ENCODE peak calls at places on chromosomes 13 and 19, in five cellular contexts. H is skeletal muscle cell, O is HT-29, R is hippocampal formation, L is right lobe of liver. X is an unnamed sample.

GRCh38 chr13:40181203-40181845 is 485.1 kb downstream of the FOXO1 start:
- DNase-seq in H (peak), O (peak), R (no peak), L (no peak), X (no peak)

GRCh38 chr19:11164879-11165406 is 9.4 kb upstream of the SPC24 start:
- DNase-seq in H (peak), O (no peak), R (peak), L (peak), X (peak)

GRCh38 chr13:43273362-43273761 is 250.0 kb downstream of the DNAJC15 start:
- DNase-seq in H (peak), O (no peak), R (no peak), L (no peak), X (no peak)

GRCh38 chr13:73879346-73880020 is 254.7 kb downstream of the KLF12 start:
- DNase-seq in H (no peak), O (no peak), R (no peak), L (no peak), X (no peak)

GRCh38 chr13:76791290-76791664 is 94.9 kb downstream of the KCTD12 start:
- DNase-seq in H (no peak), O (no peak), R (no peak), L (no peak), X (no peak)

GRCh38 chr19:13718733-13719132 is 45.6 kb upstream of the MRI1 start:
- DNase-seq in H (no peak), O (peak), R (peak), L (no peak), X (peak)

GRCh38 chr19:39297931-39298634 is 1.9 kb downstream of the IFNL1 start:
- DNase-seq in H (no peak), O (no peak), R (no peak), L (no peak), X (no peak)

GRCh38 chr19:10510301-10510802 is 6.9 kb downstream of the S1PR5 start:
- DNase-seq in H (no peak), O (no peak), R (no peak), L (no peak), X (no peak)

GRCh38 chr19:5954293-5954692 is 23.6 kb downstream of the RANBP3 start:
- DNase-seq in H (no peak), O (no peak), R (no peak), L (no peak), X (no peak)

GRCh38 chr19:28242317-28242927 is 970.5 kb downstream of the UQCRFS1 start:
- DNase-seq in H (no peak), O (peak), R (no peak), L (no peak), X (no peak)

GRCh38 chr19:37329686-37330085 is 41.2 kb upstream of the ZNF527 start:
- DNase-seq in H (no peak), O (peak), R (no peak), L (no peak), X (no peak)

GRCh38 chr13:36858285-36858684 is 39.3 kb downstream of the RFXAP start:
- DNase-seq in H (no peak), O (peak), R (no peak), L (no peak), X (no peak)

GRCh38 chr19:2887391-2887914 is 13.3 kb upstream of the ZNF57 start:
- DNase-seq in H (no peak), O (peak), R (no peak), L (no peak), X (no peak)

GRCh38 chr13:42334329-42334706 is 62.4 kb downstream of the AKAP11 start:
- DNase-seq in H (no peak), O (no peak), R (no peak), L (no peak), X (no peak)

GRCh38 chr13:61294467-61295186 is 121.0 kb downstream of the PCDH20 start:
- DNase-seq in H (no peak), O (no peak), R (no peak), L (no peak), X (no peak)

GRCh38 chr19:44476559-44477408 is 23.5 kb downstream of the ZNF180 start:
- DNase-seq in H (no peak), O (peak), R (no peak), L (no peak), X (no peak)

GRCh38 chr13:79799049-79799448 is 318.1 kb downstream of the NDFIP2 start:
- DNase-seq in H (no peak), O (no peak), R (no peak), L (no peak), X (no peak)

GRCh38 chr19:39679056-39679790 is 23.5 kb downstream of the LGALS16 start:
- DNase-seq in H (no peak), O (no peak), R (no peak), L (no peak), X (no peak)

GRCh38 chr19:20167020-20167644 is at the start of gene ZNF486:
- DNase-seq in H (peak), O (no peak), R (peak), L (peak), X (peak)

GRCh38 chr13:48818495-48818961 is 157.2 kb upstream of the FNDC3A start:
- DNase-seq in H (peak), O (no peak), R (no peak), L (no peak), X (no peak)

GRCh38 chr13:65309906-65310305 is 1920.2 kb downstream of the PCDH9 start:
- DNase-seq in H (no peak), O (no peak), R (no peak), L (no peak), X (no peak)

GRCh38 chr19:48877900-48878218 is 5.6 kb downstream of the PPP1R15A start:
- DNase-seq in H (no peak), O (peak), R (no peak), L (no peak), X (no peak)

GRCh38 chr13:104043184-104043583 is 977.0 kb upstream of the SLC10A2 start:
- DNase-seq in H (no peak), O (no peak), R (no peak), L (no peak), X (no peak)

GRCh38 chr19:35269425-35270117 is 809 bp downstream of the USF2 start:
- DNase-seq in H (peak), O (peak), R (peak), L (peak), X (peak)

GRCh38 chr13:107866666-107867623 is 348.4 kb downstream of the LIG4 start:
- DNase-seq in H (no peak), O (no peak), R (peak), L (no peak), X (peak)

GRCh38 chr19:58401825-58402433 is 6.5 kb downstream of the RNF225 start:
- DNase-seq in H (no peak), O (no peak), R (no peak), L (no peak), X (no peak)

GRCh38 chr13:77409412-77409811 is 82.5 kb upstream of the MYCBP2 start:
- DNase-seq in H (no peak), O (no peak), R (no peak), L (no peak), X (no peak)

GRCh38 chr19:2042485-2043268 is 8.4 kb downstream of the MKNK2 start:
- DNase-seq in H (no peak), O (no peak), R (no peak), L (peak), X (no peak)

GRCh38 chr19:39409886-39410619 is 2.4 kb upstream of the PLEKHG2 start:
- DNase-seq in H (peak), O (peak), R (no peak), L (peak), X (peak)

GRCh38 chr19:14361824-14362223 is 19.4 kb upstream of the ADGRE5 start:
- DNase-seq in H (no peak), O (no peak), R (no peak), L (no peak), X (no peak)

GRCh38 chr13:113557013-113557412 is 27.5 kb upstream of the TFDP1 start:
- DNase-seq in H (no peak), O (no peak), R (no peak), L (no peak), X (no peak)

GRCh38 chr19:10159610-10160009 is 35.1 kb downstream of the DNMT1 start:
- DNase-seq in H (no peak), O (no peak), R (no peak), L (no peak), X (no peak)

GRCh38 chr13:29319451-29319850 is 276.0 kb downstream of the SLC7A1 start:
- DNase-seq in H (no peak), O (no peak), R (no peak), L (no peak), X (no peak)

GRCh38 chr13:66660013-66660804 is 569.9 kb downstream of the PCDH9 start:
- DNase-seq in H (peak), O (peak), R (no peak), L (no peak), X (no peak)

GRCh38 chr13:51832471-51833152 is 12.4 kb downstream of the TMEM272 start:
- DNase-seq in H (no peak), O (peak), R (no peak), L (no peak), X (peak)

GRCh38 chr13:80957019-80957650 is 616.2 kb upstream of the SPRY2 start:
- DNase-seq in H (no peak), O (no peak), R (no peak), L (no peak), X (no peak)

GRCh38 chr13:46648166-46648607 is 95.2 kb downstream of the LRCH1 start:
- DNase-seq in H (peak), O (peak), R (no peak), L (peak), X (no peak)

GRCh38 chr13:113143466-113144254 is 14.8 kb upstream of the PROZ start:
- DNase-seq in H (no peak), O (no peak), R (no peak), L (no peak), X (no peak)